ENCODE peak calls at places on chromosome 17, in five cellular contexts. One of them, this sample, is unnamed.
A peak's percentile ranks its signal among the peaks of the same experiment; 100 is the strongest.

GRCh38 chr17:73787036-73787720 is 142.9 kb upstream of the SDK2 start:
- DNase-seq in H1: no peak
- DNase-seq in SK-N-SH: no peak
- DNase-seq in K562: no peak
- DNase-seq in GM12878: no peak
- DNase-seq in this sample: no peak

GRCh38 chr17:68561319-68561718 is 39.8 kb downstream of the FAM20A start:
- DNase-seq in GM12878: no peak
- DNase-seq in K562: no peak
- DNase-seq in H1: no peak
- DNase-seq in SK-N-SH: no peak
- DNase-seq in this sample: no peak

GRCh38 chr17:57783338-57783742 is 38.2 kb upstream of the CCDC182 start:
- DNase-seq in SK-N-SH: peak; percentile 98
- DNase-seq in H1: peak; percentile 99
- DNase-seq in K562: peak; percentile 84
- DNase-seq in GM12878: no peak
- DNase-seq in this sample: peak; percentile 83

GRCh38 chr17:45794840-45795239 is 10.7 kb downstream of the CRHR1 start:
- DNase-seq in H1: no peak
- DNase-seq in GM12878: no peak
- DNase-seq in K562: peak; percentile 45
- DNase-seq in SK-N-SH: no peak
- DNase-seq in this sample: no peak

GRCh38 chr17:4304417-4305027 is 40.7 kb upstream of the ANKFY1 start:
- DNase-seq in K562: peak; percentile 55
- DNase-seq in SK-N-SH: peak; percentile 68
- DNase-seq in H1: no peak
- DNase-seq in GM12878: no peak
- DNase-seq in this sample: peak; percentile 8

GRCh38 chr17:80063815-80064585 is 27.6 kb downstream of the CCDC40 start:
- DNase-seq in SK-N-SH: no peak
- DNase-seq in H1: no peak
- DNase-seq in GM12878: no peak
- DNase-seq in K562: peak; percentile 73
- DNase-seq in this sample: peak; percentile 41

GRCh38 chr17:7258731-7259554 is 3.3 kb downstream of the CLDN7 start:
- DNase-seq in K562: no peak
- DNase-seq in GM12878: no peak
- DNase-seq in SK-N-SH: no peak
- DNase-seq in H1: no peak
- DNase-seq in this sample: no peak

GRCh38 chr17:41048441-41048840 is 1.3 kb upstream of the KRTAP2-1 start:
- DNase-seq in GM12878: no peak
- DNase-seq in SK-N-SH: no peak
- DNase-seq in H1: no peak
- DNase-seq in K562: no peak
- DNase-seq in this sample: no peak

GRCh38 chr17:28466001-28466400 is 7.4 kb upstream of the SLC13A2 start:
- DNase-seq in H1: peak; percentile 36
- DNase-seq in GM12878: no peak
- DNase-seq in SK-N-SH: no peak
- DNase-seq in K562: no peak
- DNase-seq in this sample: no peak

GRCh38 chr17:59786536-59787319 is 79.3 kb downstream of the VMP1 start:
- DNase-seq in H1: no peak
- DNase-seq in K562: peak; percentile 82
- DNase-seq in SK-N-SH: peak; percentile 32
- DNase-seq in GM12878: peak; percentile 100
- DNase-seq in this sample: peak; percentile 93

GRCh38 chr17:2796164-2797140 is at the start of gene RAP1GAP2:
- DNase-seq in H1: no peak
- DNase-seq in SK-N-SH: no peak
- DNase-seq in K562: no peak
- DNase-seq in GM12878: no peak
- DNase-seq in this sample: peak; percentile 86

GRCh38 chr17:71251276-71251675 is 869.5 kb upstream of the SOX9 start:
- DNase-seq in H1: no peak
- DNase-seq in GM12878: no peak
- DNase-seq in SK-N-SH: no peak
- DNase-seq in K562: no peak
- DNase-seq in this sample: no peak

GRCh38 chr17:77174928-77175720 is 34.4 kb downstream of the SEC14L1 start:
- DNase-seq in SK-N-SH: no peak
- DNase-seq in H1: no peak
- DNase-seq in K562: no peak
- DNase-seq in GM12878: no peak
- DNase-seq in this sample: no peak

GRCh38 chr17:6831662-6832263 is at the start of gene TEKT1:
- DNase-seq in SK-N-SH: peak; percentile 45
- DNase-seq in H1: peak; percentile 94
- DNase-seq in GM12878: no peak
- DNase-seq in K562: no peak
- DNase-seq in this sample: peak; percentile 51

DNA sequence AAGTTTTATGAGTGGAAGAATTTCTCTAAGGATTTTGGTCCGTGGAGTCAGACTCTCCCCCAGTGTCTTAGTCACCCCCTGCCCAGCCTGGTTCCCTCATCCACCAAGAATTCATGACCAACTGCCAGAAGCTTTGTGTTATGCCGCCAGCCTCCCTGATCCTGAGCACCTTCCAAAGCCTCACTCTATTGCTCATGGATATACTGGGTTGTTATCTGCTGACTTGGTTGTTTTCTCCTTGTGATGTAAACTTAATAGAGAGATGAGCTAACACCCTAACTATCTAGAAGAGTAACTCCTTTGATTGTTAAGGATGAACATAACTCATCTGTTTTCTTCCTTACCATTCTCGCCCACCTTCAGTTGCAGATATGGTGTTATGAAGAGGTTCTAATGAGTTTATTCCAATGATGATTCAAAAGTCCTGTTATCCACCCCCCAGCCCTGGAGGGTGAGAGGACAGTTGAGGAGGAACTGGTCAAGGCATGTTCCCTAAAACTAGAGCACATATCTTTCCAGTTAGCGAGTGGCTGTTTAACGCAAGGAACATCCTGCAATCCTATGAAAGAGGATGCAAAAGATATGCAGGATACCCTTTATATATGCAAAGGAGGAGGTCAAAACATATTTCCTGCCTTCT is 1.5 kb upstream of the PSMD3 start:
- DNase-seq in K562: no peak
- DNase-seq in H1: no peak
- DNase-seq in GM12878: no peak
- DNase-seq in SK-N-SH: no peak
- DNase-seq in this sample: no peak
- H3K4me3 ChIP-seq in K562: no peak overlapping the region
- H3K4me3 ChIP-seq in H1: no peak overlapping the region
- H3K4me3 ChIP-seq in GM12878: peak overlapping the region; percentile 66
- H3K4me3 ChIP-seq in SK-N-SH: no peak overlapping the region
- H3K4me3 ChIP-seq in this sample: no peak overlapping the region

GRCh38 chr17:75034236-75034908 is 12.4 kb downstream of the ATP5PD start:
- DNase-seq in GM12878: peak; percentile 88
- DNase-seq in K562: peak; percentile 72
- DNase-seq in SK-N-SH: peak; percentile 81
- DNase-seq in H1: peak; percentile 97
- DNase-seq in this sample: peak; percentile 93
- TF ChIP-seq CTCF in GM12878: no peak
- TF ChIP-seq CTCF in K562: no peak
- TF ChIP-seq CTCF in SK-N-SH: peak; percentile 49
- TF ChIP-seq CTCF in H1: no peak
- TF ChIP-seq CTCF in this sample: no peak

DNA sequence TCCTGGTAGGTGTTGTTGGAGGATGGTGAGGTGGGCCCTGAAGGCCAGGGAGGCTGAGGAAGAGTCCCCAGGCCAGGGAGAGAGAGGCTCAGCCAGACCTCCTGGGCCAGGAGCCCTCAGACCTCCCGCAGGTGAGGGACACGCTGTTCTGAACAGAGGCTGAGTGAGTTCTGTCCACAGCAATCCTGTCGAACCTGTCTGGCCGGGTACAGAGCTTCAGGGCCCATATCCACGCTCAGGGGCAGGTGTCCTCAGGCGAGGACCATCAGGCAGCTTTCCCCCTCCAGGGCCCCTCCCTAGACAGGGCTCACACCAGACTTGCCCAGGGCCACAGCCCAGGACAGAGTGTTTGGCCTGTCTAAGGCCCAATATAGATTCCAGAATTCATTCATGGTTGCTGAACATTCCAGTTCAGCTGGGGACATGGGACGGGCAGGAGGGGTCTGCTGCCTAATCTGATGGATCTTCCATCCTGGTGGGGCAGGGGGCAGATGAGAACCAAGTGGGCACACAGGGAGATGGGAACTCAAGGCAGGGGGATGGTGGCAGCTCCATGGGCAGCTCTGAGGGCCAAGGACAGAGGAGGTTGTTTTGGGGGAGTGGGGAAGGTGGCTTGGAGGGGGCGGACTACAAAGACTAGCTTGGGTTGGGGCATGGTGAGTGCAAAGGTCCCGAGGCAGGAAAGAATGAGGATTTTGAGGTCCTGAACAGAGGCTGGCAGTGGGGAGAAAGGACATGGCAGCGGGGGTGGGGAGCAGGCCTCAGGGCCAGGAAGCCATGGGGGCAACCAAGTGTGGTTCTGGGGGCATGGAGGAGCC is 23.4 kb upstream of the MPRIP start:
- DNase-seq in SK-N-SH: no peak
- DNase-seq in GM12878: no peak
- DNase-seq in H1: no peak
- DNase-seq in K562: no peak
- DNase-seq in this sample: no peak
- TF ChIP-seq GABPA in SK-N-SH: no peak
- TF ChIP-seq GABPA in GM12878: no peak
- TF ChIP-seq GABPA in H1: no peak
- TF ChIP-seq GABPA in K562: no peak
- TF ChIP-seq GABPA in this sample: no peak

GRCh38 chr17:66964083-66964771 is at the start of gene CACNG4:
- DNase-seq in H1: peak; percentile 73
- DNase-seq in GM12878: no peak
- DNase-seq in K562: no peak
- DNase-seq in SK-N-SH: peak; percentile 95
- DNase-seq in this sample: no peak
- H3K4me3 ChIP-seq in H1: peak within 1 kb of the TSS; percentile 64
- H3K4me3 ChIP-seq in GM12878: no peak within 1 kb of the TSS
- H3K4me3 ChIP-seq in K562: no peak within 1 kb of the TSS
- H3K4me3 ChIP-seq in SK-N-SH: peak within 1 kb of the TSS; percentile 50
- H3K4me3 ChIP-seq in this sample: peak within 1 kb of the TSS; percentile 25

GRCh38 chr17:31373150-31374082 is 18.1 kb upstream of the RAB11FIP4 start:
- DNase-seq in SK-N-SH: no peak
- DNase-seq in GM12878: peak; percentile 31
- DNase-seq in H1: no peak
- DNase-seq in K562: peak; percentile 35
- DNase-seq in this sample: peak; percentile 75
- TF ChIP-seq CTCF in SK-N-SH: peak; percentile 70
- TF ChIP-seq CTCF in GM12878: peak; percentile 70
- TF ChIP-seq CTCF in H1: no peak
- TF ChIP-seq CTCF in K562: peak; percentile 68
- TF ChIP-seq CTCF in this sample: peak; percentile 59

GRCh38 chr17:56678249-56679144 is 85.0 kb downstream of the NOG start:
- DNase-seq in H1: peak; percentile 56
- DNase-seq in GM12878: no peak
- DNase-seq in K562: no peak
- DNase-seq in SK-N-SH: peak; percentile 58
- DNase-seq in this sample: no peak
- TF ChIP-seq GABPA in H1: no peak
- TF ChIP-seq GABPA in GM12878: no peak
- TF ChIP-seq GABPA in K562: no peak
- TF ChIP-seq GABPA in SK-N-SH: no peak
- TF ChIP-seq GABPA in this sample: no peak

GRCh38 chr17:43213545-43213944 is 1.9 kb downstream of the TMEM106A start:
- DNase-seq in K562: no peak
- DNase-seq in GM12878: no peak
- DNase-seq in H1: no peak
- DNase-seq in SK-N-SH: no peak
- DNase-seq in this sample: no peak
- H3K4me3 ChIP-seq in K562: no peak overlapping the region
- H3K4me3 ChIP-seq in GM12878: peak overlapping the region; percentile 73
- H3K4me3 ChIP-seq in H1: no peak overlapping the region
- H3K4me3 ChIP-seq in SK-N-SH: no peak overlapping the region
- H3K4me3 ChIP-seq in this sample: no peak overlapping the region

DNA sequence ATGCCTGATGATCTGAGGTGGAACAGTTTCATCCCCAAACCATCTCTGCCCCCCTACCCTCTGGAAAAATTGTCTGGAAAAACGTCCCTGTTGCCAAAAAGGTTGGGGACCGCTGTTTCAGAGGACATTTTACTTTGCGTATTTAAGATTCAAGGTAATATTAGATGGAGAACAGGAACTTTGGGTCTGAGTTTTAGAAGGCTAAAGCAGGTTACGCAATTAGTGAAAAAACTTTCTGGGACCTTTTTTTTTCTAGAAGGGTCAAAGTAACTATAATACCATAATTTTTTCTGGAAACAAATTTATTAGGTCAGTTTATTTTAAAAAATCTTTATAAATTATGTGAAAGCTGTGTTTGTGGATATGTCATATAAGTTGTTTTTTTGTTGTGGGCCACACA is 5.8 kb downstream of the TANC2 start:
- DNase-seq in H1: no peak
- DNase-seq in GM12878: no peak
- DNase-seq in SK-N-SH: no peak
- DNase-seq in K562: no peak
- DNase-seq in this sample: no peak
- TF ChIP-seq CTCF in H1: no peak
- TF ChIP-seq CTCF in GM12878: no peak
- TF ChIP-seq CTCF in SK-N-SH: no peak
- TF ChIP-seq CTCF in K562: no peak
- TF ChIP-seq CTCF in this sample: no peak

DNA sequence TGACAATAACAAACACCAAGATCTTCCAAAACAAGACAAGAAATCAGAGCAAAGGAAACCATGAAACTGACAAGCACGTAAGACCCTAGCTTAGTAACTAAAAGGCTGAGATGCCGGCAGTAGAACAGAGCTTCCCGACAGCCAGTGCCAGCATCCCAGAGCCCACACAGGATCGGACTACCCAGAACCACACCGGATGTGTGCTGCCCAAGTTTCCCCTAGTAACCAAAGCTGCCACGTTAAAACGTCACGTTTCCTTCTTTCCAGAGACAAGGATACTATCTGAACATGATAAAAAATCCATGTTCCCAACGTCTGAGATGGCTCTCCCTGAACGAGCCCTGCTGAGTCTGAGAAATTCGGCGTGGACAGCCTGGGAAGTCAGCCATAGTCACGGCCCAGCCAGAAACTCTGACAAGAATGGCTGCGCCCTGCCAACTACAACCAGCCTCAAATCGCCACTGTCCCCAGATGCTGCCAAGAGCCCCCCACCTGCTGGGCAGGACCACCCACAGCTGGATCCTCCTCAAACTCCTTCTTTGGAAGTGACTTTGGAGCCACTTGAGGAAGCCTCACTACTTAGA is 16.9 kb downstream of the CCDC57 start:
- DNase-seq in SK-N-SH: peak; percentile 8
- DNase-seq in H1: no peak
- DNase-seq in K562: no peak
- DNase-seq in GM12878: no peak
- DNase-seq in this sample: no peak
- TF ChIP-seq GABPA in SK-N-SH: no peak
- TF ChIP-seq GABPA in H1: no peak
- TF ChIP-seq GABPA in K562: no peak
- TF ChIP-seq GABPA in GM12878: no peak
- TF ChIP-seq GABPA in this sample: no peak

DNA sequence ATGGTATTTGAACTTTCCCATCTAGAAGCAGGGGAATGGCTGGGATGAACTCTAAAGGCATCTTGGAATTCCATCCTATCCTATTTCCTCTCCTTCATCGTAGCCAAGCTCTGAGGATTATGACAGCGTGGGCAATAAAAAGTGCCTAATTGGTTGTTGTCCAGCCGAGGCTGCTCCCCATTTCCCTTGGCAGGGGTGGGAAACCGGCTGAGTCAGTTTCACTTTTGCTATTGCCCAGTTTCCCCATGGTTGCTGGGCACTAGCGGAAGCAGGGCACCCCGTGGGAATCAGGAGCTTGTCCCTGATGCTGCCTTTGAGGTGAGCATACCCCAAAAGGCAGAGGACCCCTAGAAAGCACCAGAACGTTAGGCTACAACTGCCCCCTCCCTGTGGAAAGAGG is 13.8 kb upstream of the SP2 start:
- DNase-seq in H1: no peak
- DNase-seq in K562: no peak
- DNase-seq in GM12878: no peak
- DNase-seq in SK-N-SH: no peak
- DNase-seq in this sample: no peak
- H3K4me3 ChIP-seq in H1: no peak overlapping the region
- H3K4me3 ChIP-seq in K562: no peak overlapping the region
- H3K4me3 ChIP-seq in GM12878: no peak overlapping the region
- H3K4me3 ChIP-seq in SK-N-SH: no peak overlapping the region
- H3K4me3 ChIP-seq in this sample: no peak overlapping the region

This sample was measured in HL-60.